ENCODE peak calls at places on chromosomes 16 and 17, in six cellular contexts. One of them, this sample, is unnamed.

GRCh38 chr16:49490321-49490705 is 116.7 kb downstream of the C16orf78 start:
- DNase-seq in WTC11: no peak
- DNase-seq in ovary: peak; percentile 7
- DNase-seq in stomach: no peak
- DNase-seq in HFFc6: no peak
- DNase-seq in A549: no peak
- DNase-seq in this sample: peak; percentile 8

GRCh38 chr17:42891539-42892152 is 9.0 kb upstream of the G6PC1 start:
- DNase-seq in WTC11: peak; percentile 47
- DNase-seq in ovary: peak; percentile 57
- DNase-seq in stomach: peak; percentile 56
- DNase-seq in HFFc6: no peak
- DNase-seq in A549: no peak
- DNase-seq in this sample: peak; percentile 28

GRCh38 chr17:78979780-78980623 is at the start of gene LGALS3BP:
- DNase-seq in WTC11: peak; percentile 49
- DNase-seq in ovary: peak; percentile 94
- DNase-seq in stomach: peak; percentile 77
- DNase-seq in HFFc6: peak; percentile 51
- DNase-seq in A549: peak; percentile 45
- DNase-seq in this sample: peak; percentile 79

GRCh38 chr16:55021595-55022475 is 91.2 kb downstream of the IRX5 start:
- DNase-seq in WTC11: peak; percentile 52
- DNase-seq in ovary: no peak
- DNase-seq in stomach: no peak
- DNase-seq in HFFc6: peak; percentile 7
- DNase-seq in A549: peak; percentile 68
- DNase-seq in this sample: no peak

GRCh38 chr16:85927938-85928337 is 29.0 kb downstream of the IRF8 start:
- DNase-seq in WTC11: no peak
- DNase-seq in ovary: no peak
- DNase-seq in stomach: no peak
- DNase-seq in HFFc6: no peak
- DNase-seq in A549: no peak
- DNase-seq in this sample: no peak

GRCh38 chr16:13453938-13454553 is 465.9 kb upstream of the ERCC4 start:
- DNase-seq in WTC11: peak; percentile 52
- DNase-seq in ovary: no peak
- DNase-seq in stomach: peak; percentile 33
- DNase-seq in HFFc6: peak; percentile 8
- DNase-seq in A549: peak; percentile 16
- DNase-seq in this sample: no peak

GRCh38 chr17:77755410-77755963 is 203.0 kb upstream of the TNRC6C start:
- DNase-seq in WTC11: no peak
- DNase-seq in ovary: no peak
- DNase-seq in stomach: no peak
- DNase-seq in HFFc6: no peak
- DNase-seq in A549: no peak
- DNase-seq in this sample: no peak

GRCh38 chr16:88382491-88383400 is at the start of gene ZNF469:
- DNase-seq in WTC11: peak; percentile 30
- DNase-seq in ovary: peak; percentile 46
- DNase-seq in stomach: peak; percentile 36
- DNase-seq in HFFc6: peak; percentile 17
- DNase-seq in A549: peak; percentile 34
- DNase-seq in this sample: peak; percentile 50

GRCh38 chr16:70568601-70569217 is 45.1 kb downstream of the SF3B3 start:
- DNase-seq in WTC11: no peak
- DNase-seq in ovary: no peak
- DNase-seq in stomach: no peak
- DNase-seq in HFFc6: no peak
- DNase-seq in A549: no peak
- DNase-seq in this sample: no peak

GRCh38 chr17:61862105-61862574 is 1.2 kb downstream of the BRIP1 start:
- DNase-seq in WTC11: no peak
- DNase-seq in ovary: no peak
- DNase-seq in stomach: no peak
- DNase-seq in HFFc6: no peak
- DNase-seq in A549: no peak
- DNase-seq in this sample: no peak

GRCh38 chr16:15037003-15037402 is 18.9 kb downstream of the NTAN1 start:
- DNase-seq in WTC11: no peak
- DNase-seq in ovary: no peak
- DNase-seq in stomach: no peak
- DNase-seq in HFFc6: no peak
- DNase-seq in A549: no peak
- DNase-seq in this sample: no peak

GRCh38 chr16:74503412-74503811 is 82.1 kb upstream of the CLEC18B start:
- DNase-seq in WTC11: no peak
- DNase-seq in ovary: no peak
- DNase-seq in stomach: no peak
- DNase-seq in HFFc6: no peak
- DNase-seq in A549: no peak
- DNase-seq in this sample: no peak

DNA sequence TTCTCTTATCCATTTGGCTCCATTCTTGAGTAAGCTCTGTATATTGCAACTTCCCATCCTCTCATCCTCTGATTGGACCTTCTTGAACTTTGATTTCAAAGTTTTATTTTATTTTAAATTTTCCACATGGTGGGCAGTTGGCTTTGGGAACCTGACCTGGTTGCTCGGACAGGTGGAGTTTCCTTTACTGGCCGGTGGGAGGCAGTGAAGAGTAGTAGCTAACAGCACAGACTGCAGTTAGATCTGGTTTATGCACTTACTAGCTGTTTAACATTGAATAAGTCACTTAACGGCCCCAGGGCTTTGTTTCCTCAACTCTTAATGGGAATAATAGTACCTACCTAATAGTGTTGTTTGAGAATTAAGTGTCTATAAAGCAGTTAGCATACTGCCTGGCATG is 92.8 kb downstream of the GPR139 start:
- DNase-seq in WTC11: peak; percentile 41
- DNase-seq in ovary: no peak
- DNase-seq in stomach: no peak
- DNase-seq in HFFc6: no peak
- DNase-seq in A549: peak; percentile 39
- DNase-seq in this sample: no peak
- TF ChIP-seq CTCF in WTC11: peak; percentile 46
- TF ChIP-seq CTCF in ovary: no peak
- TF ChIP-seq CTCF in stomach: no peak
- TF ChIP-seq CTCF in HFFc6: no peak
- TF ChIP-seq CTCF in A549: peak; percentile 37
- TF ChIP-seq CTCF in this sample: peak; percentile 19

GRCh38 chr16:57092786-57093301 is 461 bp downstream of the CPNE2 start:
- DNase-seq in WTC11: peak; percentile 55
- DNase-seq in ovary: peak; percentile 63
- DNase-seq in stomach: peak; percentile 46
- DNase-seq in HFFc6: no peak
- DNase-seq in A549: no peak
- DNase-seq in this sample: peak; percentile 76
- TF ChIP-seq CTCF in WTC11: peak; percentile 59
- TF ChIP-seq CTCF in ovary: no peak
- TF ChIP-seq CTCF in stomach: no peak
- TF ChIP-seq CTCF in HFFc6: peak; percentile 87
- TF ChIP-seq CTCF in A549: peak; percentile 85
- TF ChIP-seq CTCF in this sample: peak; percentile 62

DNA sequence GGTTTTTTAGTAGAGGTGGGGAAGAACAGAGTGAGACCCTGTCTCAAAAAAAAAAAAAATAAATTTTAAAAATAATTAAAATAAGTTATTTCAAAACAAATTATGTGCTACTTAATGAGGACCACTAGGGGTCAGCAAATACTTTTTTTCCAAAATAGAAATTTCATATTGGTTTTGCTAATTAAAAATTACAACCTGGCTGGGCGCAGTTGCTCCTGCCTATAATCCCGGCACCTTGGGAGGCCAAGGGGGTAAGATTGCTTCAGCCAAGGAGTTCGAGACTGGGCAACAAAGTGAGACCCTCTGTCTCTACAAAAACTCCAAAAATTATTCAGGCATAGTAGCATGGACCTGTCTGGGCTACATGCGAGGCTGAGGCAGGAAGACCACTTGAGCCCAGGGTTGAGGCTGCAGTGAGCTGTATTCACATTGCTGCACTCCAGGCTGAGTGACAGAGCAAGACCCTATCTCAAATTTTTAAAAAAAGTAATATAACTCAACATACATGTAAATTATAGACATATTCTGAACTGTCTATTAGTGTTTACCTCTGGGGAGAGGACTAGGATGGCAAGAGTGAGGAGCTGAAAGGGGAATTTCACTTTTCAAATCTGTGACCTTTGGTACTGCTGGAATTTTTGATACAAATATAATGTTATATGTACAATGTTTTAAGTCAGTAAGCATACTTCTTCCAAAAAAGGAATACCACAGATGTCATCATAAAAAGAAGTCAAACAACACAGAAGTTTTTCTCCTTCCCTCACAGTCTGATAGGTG is 8.1 kb downstream of the MEIOB start:
- DNase-seq in WTC11: no peak
- DNase-seq in ovary: no peak
- DNase-seq in stomach: no peak
- DNase-seq in HFFc6: peak; percentile 5
- DNase-seq in A549: peak; percentile 44
- DNase-seq in this sample: no peak
- TF ChIP-seq CTCF in WTC11: peak; percentile 62
- TF ChIP-seq CTCF in ovary: peak; percentile 41
- TF ChIP-seq CTCF in stomach: no peak
- TF ChIP-seq CTCF in HFFc6: peak; percentile 92
- TF ChIP-seq CTCF in A549: peak; percentile 84
- TF ChIP-seq CTCF in this sample: peak; percentile 63

GRCh38 chr17:41325611-41326010 is 10.1 kb upstream of the KRTAP17-1 start:
- DNase-seq in WTC11: no peak
- DNase-seq in ovary: no peak
- DNase-seq in stomach: no peak
- DNase-seq in HFFc6: no peak
- DNase-seq in A549: no peak
- DNase-seq in this sample: no peak

GRCh38 chr17:41325126-41325525 is 9.6 kb upstream of the KRTAP17-1 start:
- DNase-seq in WTC11: no peak
- DNase-seq in ovary: no peak
- DNase-seq in stomach: no peak
- DNase-seq in HFFc6: no peak
- DNase-seq in A549: no peak
- DNase-seq in this sample: no peak

GRCh38 chr17:41322903-41323895 is 7.7 kb upstream of the KRTAP17-1 start:
- DNase-seq in WTC11: no peak
- DNase-seq in ovary: no peak
- DNase-seq in stomach: no peak
- DNase-seq in HFFc6: no peak
- DNase-seq in A549: no peak
- DNase-seq in this sample: no peak

GRCh38 chr17:41326173-41327145 is 10.9 kb upstream of the KRTAP17-1 start:
- DNase-seq in WTC11: no peak
- DNase-seq in ovary: no peak
- DNase-seq in stomach: no peak
- DNase-seq in HFFc6: no peak
- DNase-seq in A549: no peak
- DNase-seq in this sample: no peak

DNA sequence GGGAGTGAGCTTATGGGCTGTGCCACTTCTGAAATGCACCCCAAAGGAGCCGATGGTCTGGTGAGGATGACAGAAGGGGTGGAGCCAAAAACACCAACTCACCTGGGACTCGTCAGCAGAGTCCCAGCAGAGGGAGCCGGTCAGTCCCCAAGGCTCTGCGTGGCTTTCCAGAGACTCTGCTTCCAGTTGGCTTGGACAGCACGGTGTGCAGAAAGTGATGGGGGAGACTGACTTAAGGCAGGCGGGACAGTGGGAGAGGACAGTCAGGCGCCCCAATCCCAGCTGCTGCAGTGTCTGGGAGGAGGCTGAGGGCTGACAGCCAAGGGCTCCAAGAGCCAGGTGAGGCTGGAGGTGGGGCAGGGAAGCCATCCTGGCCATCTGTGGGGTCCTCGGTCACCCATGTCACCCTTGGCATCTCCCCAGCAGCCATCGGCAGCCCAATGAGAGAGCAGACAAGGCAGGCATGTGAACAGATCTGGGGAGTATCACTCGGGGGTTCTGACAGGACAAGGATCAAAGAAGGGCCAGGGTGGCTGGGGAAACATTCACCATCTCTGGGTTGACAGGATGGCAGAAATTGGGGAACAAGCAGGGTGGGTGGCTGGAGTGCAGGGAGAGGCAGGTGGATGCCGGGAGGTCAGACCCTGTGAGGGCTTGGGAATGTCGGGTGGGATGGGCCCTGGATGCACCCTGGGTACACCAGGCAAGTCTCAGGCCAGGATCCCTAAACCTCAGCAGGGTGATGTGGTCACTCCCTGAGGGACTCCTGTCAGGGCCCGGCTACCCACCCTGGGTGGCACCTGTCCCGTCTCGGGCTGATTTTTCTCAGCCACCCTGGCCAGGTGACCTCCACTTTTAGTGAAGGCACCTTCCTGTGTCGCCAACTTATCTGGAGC is 8.9 kb upstream of the KRTAP17-1 start:
- DNase-seq in WTC11: peak; percentile 63
- DNase-seq in ovary: no peak
- DNase-seq in stomach: no peak
- DNase-seq in HFFc6: no peak
- DNase-seq in A549: peak; percentile 48
- DNase-seq in this sample: no peak
- TF ChIP-seq CTCF in WTC11: peak; percentile 7
- TF ChIP-seq CTCF in ovary: no peak
- TF ChIP-seq CTCF in stomach: no peak
- TF ChIP-seq CTCF in HFFc6: peak; percentile 62
- TF ChIP-seq CTCF in A549: peak; percentile 53
- TF ChIP-seq CTCF in this sample: no peak

DNA sequence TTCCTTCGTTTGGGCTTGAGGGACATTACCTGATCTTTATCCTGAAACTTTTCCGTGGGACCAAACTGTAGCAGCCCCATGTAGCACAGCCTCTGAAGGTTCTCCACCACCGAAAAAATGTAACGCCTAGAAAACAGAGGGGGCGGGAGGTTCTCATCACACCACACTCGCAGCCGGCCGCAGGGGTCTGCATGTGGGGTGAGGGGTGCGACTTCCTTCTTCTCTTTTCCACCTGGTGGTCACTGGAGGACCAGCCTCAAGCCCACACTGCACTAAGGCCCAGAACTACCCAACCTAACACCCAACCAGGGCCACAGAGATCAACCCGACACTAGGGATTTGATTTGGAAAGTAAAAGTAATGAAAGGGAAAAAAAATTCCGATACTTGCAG is 57.1 kb downstream of the GTF3C1 start:
- DNase-seq in WTC11: no peak
- DNase-seq in ovary: no peak
- DNase-seq in stomach: no peak
- DNase-seq in HFFc6: no peak
- DNase-seq in A549: no peak
- DNase-seq in this sample: no peak
- TF ChIP-seq CTCF in WTC11: no peak
- TF ChIP-seq CTCF in ovary: no peak
- TF ChIP-seq CTCF in stomach: no peak
- TF ChIP-seq CTCF in HFFc6: no peak
- TF ChIP-seq CTCF in A549: no peak
- TF ChIP-seq CTCF in this sample: no peak